ENCODE peak calls at places on chromosomes 5 and 9, in four cellular contexts. One of them, this sample, is unnamed.

GRCh38 chr5:98069876-98070512 is 703.5 kb upstream of the RGMB start:
- DNase-seq in neural crest cell: no peak
- DNase-seq in tibial artery: no peak
- DNase-seq in mesothelial cell of epicardium: no peak
- DNase-seq in this sample: no peak

GRCh38 chr9:20646656-20647055 is 24.4 kb upstream of the MLLT3 start:
- DNase-seq in mesothelial cell of epicardium: no peak
- DNase-seq in tibial artery: no peak
- DNase-seq in neural crest cell: no peak
- DNase-seq in this sample: no peak

GRCh38 chr5:141650851-141651727 is at the start of gene FCHSD1:
- DNase-seq in neural crest cell: peak
- DNase-seq in tibial artery: peak
- DNase-seq in mesothelial cell of epicardium: peak
- DNase-seq in this sample: peak

GRCh38 chr9:86246752-86247161 is 12.7 kb downstream of the C9orf153 start:
- DNase-seq in mesothelial cell of epicardium: no peak
- DNase-seq in neural crest cell: no peak
- DNase-seq in tibial artery: no peak
- DNase-seq in this sample: no peak

GRCh38 chr9:137267933-137268355 is 9.6 kb upstream of the TOR4A start:
- DNase-seq in mesothelial cell of epicardium: no peak
- DNase-seq in tibial artery: no peak
- DNase-seq in neural crest cell: no peak
- DNase-seq in this sample: no peak

GRCh38 chr5:160399402-160400353 is at the start of gene FAM200C:
- DNase-seq in neural crest cell: peak
- DNase-seq in tibial artery: peak
- DNase-seq in mesothelial cell of epicardium: peak
- DNase-seq in this sample: peak

GRCh38 chr5:136749016-136749415 is 383.7 kb upstream of the TRPC7 start:
- DNase-seq in mesothelial cell of epicardium: no peak
- DNase-seq in tibial artery: no peak
- DNase-seq in neural crest cell: no peak
- DNase-seq in this sample: no peak

GRCh38 chr5:148368299-148368698 is 15.5 kb upstream of the FBXO38 start:
- DNase-seq in tibial artery: no peak
- DNase-seq in mesothelial cell of epicardium: no peak
- DNase-seq in neural crest cell: no peak
- DNase-seq in this sample: no peak

GRCh38 chr5:150710165-150710564 is 9.3 kb upstream of the RBM22 start:
- DNase-seq in mesothelial cell of epicardium: no peak
- DNase-seq in neural crest cell: no peak
- DNase-seq in tibial artery: no peak
- DNase-seq in this sample: no peak

GRCh38 chr5:58933891-58934628 is 351.2 kb downstream of the RAB3C start:
- DNase-seq in mesothelial cell of epicardium: no peak
- DNase-seq in neural crest cell: no peak
- DNase-seq in tibial artery: no peak
- DNase-seq in this sample: no peak

GRCh38 chr5:66671305-66671704 is 75.1 kb downstream of the MAST4 start:
- DNase-seq in mesothelial cell of epicardium: no peak
- DNase-seq in tibial artery: no peak
- DNase-seq in neural crest cell: no peak
- DNase-seq in this sample: no peak

GRCh38 chr9:93028448-93029006 is 30.0 kb upstream of the SUSD3 start:
- DNase-seq in neural crest cell: no peak
- DNase-seq in mesothelial cell of epicardium: no peak
- DNase-seq in tibial artery: no peak
- DNase-seq in this sample: peak

GRCh38 chr5:11675198-11675597 is 229.0 kb downstream of the CTNND2 start:
- DNase-seq in neural crest cell: no peak
- DNase-seq in tibial artery: no peak
- DNase-seq in mesothelial cell of epicardium: no peak
- DNase-seq in this sample: no peak

GRCh38 chr5:124922255-124922975 is 176.0 kb upstream of the ZNF608 start:
- DNase-seq in neural crest cell: no peak
- DNase-seq in tibial artery: no peak
- DNase-seq in mesothelial cell of epicardium: no peak
- DNase-seq in this sample: no peak

GRCh38 chr9:136753371-136754058 is 4.5 kb downstream of the LCN8 start:
- DNase-seq in mesothelial cell of epicardium: no peak
- DNase-seq in tibial artery: no peak
- DNase-seq in neural crest cell: no peak
- DNase-seq in this sample: no peak

GRCh38 chr9:91558879-91559278 is 135.2 kb upstream of the NFIL3 start:
- DNase-seq in tibial artery: no peak
- DNase-seq in mesothelial cell of epicardium: no peak
- DNase-seq in neural crest cell: no peak
- DNase-seq in this sample: no peak
- TF ChIP-seq CTCF in tibial artery: no peak
- TF ChIP-seq CTCF in mesothelial cell of epicardium: no peak
- TF ChIP-seq CTCF in neural crest cell: peak
- TF ChIP-seq CTCF in this sample: no peak

DNA sequence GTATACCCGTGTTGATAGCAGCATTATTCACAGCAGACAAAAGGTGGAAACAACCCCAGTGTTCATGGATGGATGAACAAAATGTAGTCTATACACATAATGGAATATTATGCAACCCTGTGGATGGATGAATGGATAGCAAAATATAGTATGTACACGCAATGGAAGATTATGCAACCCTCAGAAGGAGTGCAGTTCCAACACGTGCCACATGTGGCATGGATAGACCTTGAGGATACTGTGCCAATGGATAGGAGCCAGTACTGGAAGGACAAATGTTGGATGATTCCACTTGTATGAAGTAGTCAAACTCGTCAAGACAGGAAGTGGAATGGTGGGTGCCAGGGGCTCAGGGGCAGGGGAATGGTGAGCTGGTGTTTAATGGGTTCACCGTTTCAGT is 44.9 kb downstream of the PLEKHG4B start:
- DNase-seq in mesothelial cell of epicardium: no peak
- DNase-seq in tibial artery: no peak
- DNase-seq in neural crest cell: no peak
- DNase-seq in this sample: no peak
- TF ChIP-seq CTCF in mesothelial cell of epicardium: no peak
- TF ChIP-seq CTCF in tibial artery: no peak
- TF ChIP-seq CTCF in neural crest cell: no peak
- TF ChIP-seq CTCF in this sample: no peak

GRCh38 chr9:72808446-72808768 is 144.4 kb downstream of the ALDH1A1 start:
- DNase-seq in tibial artery: no peak
- DNase-seq in mesothelial cell of epicardium: no peak
- DNase-seq in neural crest cell: no peak
- DNase-seq in this sample: no peak
- TF ChIP-seq CTCF in tibial artery: no peak
- TF ChIP-seq CTCF in mesothelial cell of epicardium: no peak
- TF ChIP-seq CTCF in neural crest cell: no peak
- TF ChIP-seq CTCF in this sample: no peak

GRCh38 chr9:107487521-107488399 is 1.8 kb downstream of the KLF4 start:
- DNase-seq in mesothelial cell of epicardium: peak
- DNase-seq in neural crest cell: peak
- DNase-seq in tibial artery: peak
- DNase-seq in this sample: peak
- TF ChIP-seq CTCF in mesothelial cell of epicardium: peak
- TF ChIP-seq CTCF in neural crest cell: peak
- TF ChIP-seq CTCF in tibial artery: peak
- TF ChIP-seq CTCF in this sample: no peak

DNA sequence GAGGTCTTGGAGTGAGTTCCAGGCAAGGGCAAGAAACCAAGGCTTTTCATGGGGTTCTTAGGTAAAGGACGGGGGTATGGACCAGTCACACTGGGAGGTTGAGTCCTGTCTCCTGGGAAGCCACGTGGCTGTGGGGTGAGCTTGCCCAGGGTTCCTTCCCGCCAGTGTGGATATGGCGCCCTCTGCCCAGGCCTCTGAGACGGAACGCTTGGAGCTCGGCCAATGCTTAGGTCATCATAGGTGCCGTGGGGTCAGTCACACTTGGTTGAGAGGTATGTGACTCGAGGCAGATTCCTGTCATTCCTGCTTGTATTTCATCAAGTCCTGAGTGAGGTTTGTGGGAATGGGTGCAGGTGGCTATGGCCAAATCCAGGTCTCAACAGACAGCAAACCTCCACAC is 46.2 kb downstream of the TENT4A start:
- DNase-seq in neural crest cell: no peak
- DNase-seq in tibial artery: no peak
- DNase-seq in mesothelial cell of epicardium: no peak
- DNase-seq in this sample: no peak
- TF ChIP-seq CTCF in neural crest cell: no peak
- TF ChIP-seq CTCF in tibial artery: no peak
- TF ChIP-seq CTCF in mesothelial cell of epicardium: no peak
- TF ChIP-seq CTCF in this sample: no peak

This sample was measured in activated B cell treated with CpG ODN at 0.5 μM for 24 hours.